ENCODE peak calls at places on chromosomes 3 and 15, in six cellular contexts. X is heart left ventricle; L is CD4-positive, CD25-positive, alpha-beta regulatory T cell; J is neural progenitor cell; S is foreskin keratinocyte; H is GM23248. I is an unnamed sample.

GRCh38 chr15:81032818-81033217 is 32.1 kb downstream of the TLNRD1 start:
- DNase-seq in X (no peak), L (peak; percentile 32), J (no peak), S (no peak), H (no peak), I (no peak)

GRCh38 chr3:182969277-182969676 is 11.1 kb downstream of the DCUN1D1 start:
- DNase-seq in X (no peak), L (no peak), J (no peak), S (peak; percentile 60), H (peak; percentile 63), I (no peak)

GRCh38 chr15:62275818-62276217 is 110.7 kb upstream of the C2CD4B start:
- DNase-seq in X (no peak), L (no peak), J (no peak), S (no peak), H (no peak), I (no peak)

GRCh38 chr3:196431193-196432136 is 762 bp downstream of the UBXN7 start:
- DNase-seq in X (peak; percentile 60), L (peak; percentile 58), J (peak; percentile 32), S (peak; percentile 58), H (peak; percentile 82), I (no peak)

GRCh38 chr3:55243686-55244085 is 243.4 kb downstream of the WNT5A start:
- DNase-seq in X (no peak), L (no peak), J (peak; percentile 28), S (no peak), H (no peak), I (no peak)

GRCh38 chr15:78810377-78811123 is 714 bp downstream of the ADAMTS7 start:
- DNase-seq in X (peak; percentile 89), L (no peak), J (peak; percentile 74), S (peak; percentile 8), H (peak; percentile 59), I (no peak)

GRCh38 chr3:23314981-23315805 is 112.1 kb downstream of the UBE2E2 start:
- DNase-seq in X (no peak), L (no peak), J (no peak), S (no peak), H (peak; percentile 18), I (no peak)

GRCh38 chr3:58183221-58183620 is 27.6 kb downstream of the DNASE1L3 start:
- DNase-seq in X (no peak), L (no peak), J (no peak), S (no peak), H (no peak), I (no peak)

GRCh38 chr3:159994182-159994581 is 5.5 kb downstream of the IL12A start:
- DNase-seq in X (no peak), L (no peak), J (no peak), S (no peak), H (peak; percentile 25), I (no peak)

GRCh38 chr3:4418156-4418555 is 48.9 kb downstream of the SUMF1 start:
- DNase-seq in X (no peak), L (no peak), J (no peak), S (no peak), H (no peak), I (no peak)

GRCh38 chr3:158911586-158911985 is 109.7 kb downstream of the MFSD1 start:
- DNase-seq in X (no peak), L (no peak), J (no peak), S (peak; percentile 68), H (peak; percentile 12), I (no peak)

GRCh38 chr3:149767720-149768119 is 15.4 kb upstream of the COMMD2 start:
- DNase-seq in X (no peak), L (no peak), J (no peak), S (no peak), H (no peak), I (no peak)

GRCh38 chr15:48939686-48940085 is 24.0 kb downstream of the SHC4 start:
- DNase-seq in X (no peak), L (no peak), J (no peak), S (peak; percentile 90), H (peak; percentile 98), I (no peak)

GRCh38 chr3:62539762-62540161 is 166.4 kb upstream of the FEZF2 start:
- DNase-seq in X (no peak), L (no peak), J (no peak), S (no peak), H (no peak), I (no peak)

GRCh38 chr3:32969656-32970055 is 18.2 kb downstream of the CCR4 start:
- DNase-seq in X (no peak), L (no peak), J (no peak), S (no peak), H (peak; percentile 9), I (no peak)

GRCh38 chr3:63937661-63938651 is 25.8 kb upstream of the SCAANT1 start:
- DNase-seq in X (no peak), L (peak; percentile 32), J (no peak), S (peak; percentile 54), H (no peak), I (no peak)

GRCh38 chr3:126746395-126747177 is 42.5 kb downstream of the CHCHD6 start:
- DNase-seq in X (no peak), L (no peak), J (no peak), S (peak; percentile 20), H (peak; percentile 10), I (peak; percentile 44)

GRCh38 chr3:139601191-139601961 is 61.8 kb upstream of the RBP1 start:
- DNase-seq in X (no peak), L (no peak), J (no peak), S (peak; percentile 95), H (peak; percentile 17), I (no peak)

GRCh38 chr3:107506458-107506857 is 16.3 kb upstream of the BBX start:
- DNase-seq in X (no peak), L (no peak), J (no peak), S (peak; percentile 38), H (peak; percentile 12), I (no peak)

GRCh38 chr3:63895422-63896189 is 16.6 kb downstream of the SCAANT1 start:
- DNase-seq in X (no peak), L (no peak), J (no peak), S (no peak), H (no peak), I (no peak)

GRCh38 chr15:89654847-89655805 is at the start of gene KIF7:
- DNase-seq in X (no peak), L (no peak), J (peak; percentile 91), S (peak; percentile 23), H (peak; percentile 88), I (no peak)

GRCh38 chr3:184764176-184764575 is 47.8 kb upstream of the VPS8 start:
- DNase-seq in X (no peak), L (no peak), J (no peak), S (no peak), H (no peak), I (no peak)

GRCh38 chr3:26960382-26960781 is 337.8 kb downstream of the LRRC3B start:
- DNase-seq in X (no peak), L (no peak), J (no peak), S (no peak), H (no peak), I (no peak)
- H3K27ac ChIP-seq in X (no peak overlapping the region), L (no peak overlapping the region), J (no peak overlapping the region), S (no peak overlapping the region), H (no peak overlapping the region), I (no peak overlapping the region)

GRCh38 chr3:134682196-134682880 is 31.5 kb upstream of the KY start:
- DNase-seq in X (no peak), L (no peak), J (no peak), S (no peak), H (peak; percentile 65), I (no peak)

GRCh38 chr3:134687642-134688041 is 36.8 kb upstream of the KY start:
- DNase-seq in X (no peak), L (no peak), J (no peak), S (no peak), H (no peak), I (no peak)

GRCh38 chr3:134680796-134681526 is 30.1 kb upstream of the KY start:
- DNase-seq in X (no peak), L (no peak), J (no peak), S (no peak), H (no peak), I (peak; percentile 48)

GRCh38 chr3:134681527-134681910 is 30.7 kb upstream of the KY start:
- DNase-seq in X (no peak), L (no peak), J (no peak), S (no peak), H (peak; percentile 45), I (no peak)

DNA sequence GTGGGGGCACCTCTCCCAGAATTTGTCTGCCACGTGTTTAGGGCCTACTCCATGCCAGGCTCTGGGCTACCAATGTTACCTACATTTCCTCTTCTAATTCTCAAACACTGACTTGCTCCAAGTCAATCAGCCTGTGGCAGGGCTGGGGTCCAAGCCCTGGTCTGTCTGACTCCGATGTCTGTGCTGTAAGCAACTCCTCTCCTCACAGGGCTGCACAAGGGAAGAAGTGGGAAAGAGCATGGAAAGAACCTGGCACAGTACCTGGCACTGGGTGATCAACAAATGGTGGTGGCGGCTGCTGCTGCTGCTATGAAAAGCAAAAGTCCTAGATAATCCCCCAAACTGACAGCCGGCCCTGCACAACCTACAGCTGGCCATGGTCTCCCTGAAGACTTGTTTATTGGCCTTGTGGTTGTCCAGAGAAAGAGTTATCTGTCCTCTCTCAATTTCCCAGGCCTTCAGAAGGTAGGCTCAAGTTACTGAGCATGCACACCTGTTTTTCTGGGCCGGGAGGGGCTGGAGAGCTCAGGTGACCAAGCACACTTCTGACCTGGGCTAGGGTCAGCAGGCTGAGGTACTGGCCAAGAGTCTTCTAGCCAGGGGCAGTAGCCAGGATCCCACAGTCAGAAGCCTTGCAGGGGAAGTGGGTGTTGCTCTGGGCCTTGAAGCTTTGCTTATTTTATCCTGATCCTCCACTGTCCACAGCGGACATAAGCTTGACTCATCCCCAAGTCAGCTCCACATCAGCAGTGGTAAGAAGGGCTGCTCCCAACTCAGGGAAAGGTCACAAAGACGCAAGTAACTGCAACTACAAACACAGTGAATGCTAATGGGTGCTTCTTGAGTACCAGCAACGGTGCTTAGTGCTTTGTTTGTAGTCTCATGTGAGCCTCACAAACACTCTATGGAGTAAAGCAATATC is 35.3 kb upstream of the KY start:
- DNase-seq in X (no peak), L (no peak), J (no peak), S (no peak), H (peak; percentile 91), I (peak; percentile 60)
- H3K27ac ChIP-seq in X (no peak overlapping the region), L (no peak overlapping the region), J (no peak overlapping the region), S (no peak overlapping the region), H (peak overlapping the region; percentile 66), I (peak overlapping the region; percentile 45)

DNA sequence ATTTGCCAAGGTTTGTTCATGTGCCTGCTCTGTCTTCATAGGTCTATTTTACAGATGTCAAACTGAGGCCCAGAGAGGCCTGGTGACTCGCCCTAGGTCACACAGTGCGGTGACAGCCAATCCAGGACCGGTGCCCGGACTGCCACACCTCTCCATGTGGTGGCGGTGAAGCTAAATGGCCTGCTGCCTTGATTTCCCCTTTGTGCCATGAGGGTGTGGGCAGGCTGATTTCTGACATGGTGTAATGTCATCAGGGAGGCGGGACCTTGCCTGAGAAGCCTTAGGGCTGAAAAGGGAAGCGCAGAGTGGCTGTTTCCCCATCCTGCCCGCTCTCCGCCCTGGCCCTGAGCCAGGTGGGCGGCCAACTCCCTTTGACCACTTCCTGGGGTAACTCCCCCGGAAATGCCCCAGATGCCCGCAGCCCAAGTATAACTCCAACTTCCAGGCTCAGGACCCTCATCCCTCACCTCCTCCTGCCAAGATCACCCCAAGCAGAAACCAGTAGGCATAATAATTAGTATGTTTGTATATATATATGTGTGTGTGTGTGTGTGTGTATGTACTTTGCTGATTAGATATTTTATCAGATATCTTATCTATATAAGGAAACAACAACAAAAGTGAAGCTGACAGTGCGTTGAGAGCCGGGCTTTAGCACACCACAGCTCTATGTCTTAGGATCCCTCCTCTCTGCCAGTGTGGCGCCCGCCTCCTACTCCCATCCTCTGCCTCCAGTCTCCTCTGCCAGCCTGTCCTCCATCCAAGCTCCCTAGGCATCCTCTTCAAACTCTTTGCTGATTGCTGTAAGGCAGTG is 63.9 kb downstream of the IQSEC1 start:
- DNase-seq in X (peak; percentile 91), L (peak; percentile 78), J (no peak), S (no peak), H (no peak), I (no peak)
- H3K27ac ChIP-seq in X (peak overlapping the region; percentile 13), L (peak overlapping the region; percentile 96), J (no peak overlapping the region), S (no peak overlapping the region), H (no peak overlapping the region), I (no peak overlapping the region)

GRCh38 chr3:167657684-167658225 is 4.0 kb upstream of the WDR49 start:
- DNase-seq in X (no peak), L (no peak), J (peak; percentile 64), S (no peak), H (no peak), I (no peak)
- H3K27ac ChIP-seq in X (no peak overlapping the region), L (no peak overlapping the region), J (no peak overlapping the region), S (no peak overlapping the region), H (no peak overlapping the region), I (no peak overlapping the region)